ENCODE peak calls at places on chromosome 1, in ten cellular contexts. F is fibroblast of lung, E is endodermal cell, O is heart right ventricle, Q is thoracic aorta, Y is cardiac muscle cell, G is sigmoid colon, T is Peyer's patch, C is transverse colon, U is left ventricle myocardium inferior. S is an unnamed sample.

GRCh38 chr1:15411593-15412487 is 2.2 kb downstream of the EFHD2 start:
- DNase-seq in T (peak; percentile 87), G (no peak), E (peak; percentile 77), O (peak; percentile 54), Y (no peak), Q (no peak), U (peak; percentile 56), C (peak; percentile 66), F (no peak), S (no peak)

GRCh38 chr1:178581351-178581951 is 68.5 kb downstream of the TEX35 start:
- DNase-seq in U (no peak), Q (no peak), Y (no peak), E (peak; percentile 91), T (peak; percentile 87), G (no peak), O (no peak), C (peak; percentile 68), F (peak; percentile 5), S (no peak)

GRCh38 chr1:1847501-1848289 is 43.2 kb downstream of the GNB1 start:
- DNase-seq in C (peak; percentile 25), Y (no peak), G (no peak), Q (no peak), T (peak; percentile 44), E (no peak), F (no peak), O (no peak), U (no peak), S (peak; percentile 48)

GRCh38 chr1:223299553-223299952 is 64.4 kb downstream of the SUSD4 start:
- DNase-seq in Y (no peak), Q (no peak), T (no peak), F (no peak), O (no peak), G (no peak), C (no peak), E (no peak), U (no peak), S (no peak)

GRCh38 chr1:216045400-216045799 is 377.8 kb downstream of the USH2A start:
- DNase-seq in G (no peak), C (no peak), Q (no peak), O (no peak), F (peak; percentile 99), Y (no peak), U (no peak), T (no peak), E (no peak), S (no peak)

GRCh38 chr1:197783510-197783948 is 8.2 kb upstream of the DENND1B start:
- DNase-seq in T (no peak), F (peak; percentile 73), O (no peak), G (no peak), Q (no peak), Y (no peak), E (no peak), U (no peak), C (peak; percentile 35), S (no peak)

GRCh38 chr1:206633708-206634121 is 1.6 kb upstream of the DYRK3 start:
- DNase-seq in C (peak; percentile 11), O (no peak), E (peak; percentile 52), Q (peak; percentile 15), F (peak; percentile 92), T (no peak), G (peak; percentile 82), Y (no peak), U (no peak), S (no peak)

GRCh38 chr1:69982992-69983391 is 222.4 kb downstream of the LRRC40 start:
- DNase-seq in E (no peak), C (no peak), T (no peak), U (no peak), G (no peak), O (no peak), Y (no peak), Q (no peak), F (peak; percentile 64), S (no peak)

GRCh38 chr1:228004331-228004871 is 2.4 kb upstream of the WNT3A start:
- DNase-seq in O (peak; percentile 8), Q (no peak), U (no peak), F (no peak), C (no peak), Y (peak; percentile 47), T (no peak), E (peak; percentile 87), G (peak; percentile 50), S (no peak)

GRCh38 chr1:228007054-228007800 is 429 bp downstream of the WNT3A start:
- DNase-seq in O (peak; percentile 1), Y (peak; percentile 20), C (no peak), F (no peak), U (no peak), Q (no peak), E (peak; percentile 77), T (no peak), G (peak; percentile 57), S (no peak)

GRCh38 chr1:228004887-228005462 is 1.8 kb upstream of the WNT3A start:
- DNase-seq in F (no peak), Q (no peak), U (no peak), Y (no peak), T (no peak), O (peak; percentile 4), E (peak; percentile 77), C (no peak), G (peak; percentile 25), S (no peak)

GRCh38 chr1:228006793-228007053 is at the start of gene WNT3A:
- DNase-seq in U (no peak), T (no peak), Y (no peak), O (no peak), G (peak; percentile 21), F (no peak), C (no peak), Q (no peak), E (no peak), S (no peak)

GRCh38 chr1:228005511-228006033 is 1.2 kb upstream of the WNT3A start:
- DNase-seq in Q (no peak), T (peak; percentile 8), Y (no peak), G (peak; percentile 41), U (no peak), O (peak; percentile 6), C (no peak), F (no peak), E (no peak), S (no peak)
- H3K27me3 ChIP-seq in Q (peaks cover 17% of the 10 kb centered on the region), T (no peaks in the 10 kb centered on the region), Y (peaks cover 89% of the 10 kb centered on the region), G (peaks cover 62% of the 10 kb centered on the region), U (peaks cover 98% of the 10 kb centered on the region), O (peaks cover 81% of the 10 kb centered on the region), C (peaks cover 92% of the 10 kb centered on the region), F (peaks cover 37% of the 10 kb centered on the region), E (peaks cover 94% of the 10 kb centered on the region), S (peaks cover 41% of the 10 kb centered on the region)

DNA sequence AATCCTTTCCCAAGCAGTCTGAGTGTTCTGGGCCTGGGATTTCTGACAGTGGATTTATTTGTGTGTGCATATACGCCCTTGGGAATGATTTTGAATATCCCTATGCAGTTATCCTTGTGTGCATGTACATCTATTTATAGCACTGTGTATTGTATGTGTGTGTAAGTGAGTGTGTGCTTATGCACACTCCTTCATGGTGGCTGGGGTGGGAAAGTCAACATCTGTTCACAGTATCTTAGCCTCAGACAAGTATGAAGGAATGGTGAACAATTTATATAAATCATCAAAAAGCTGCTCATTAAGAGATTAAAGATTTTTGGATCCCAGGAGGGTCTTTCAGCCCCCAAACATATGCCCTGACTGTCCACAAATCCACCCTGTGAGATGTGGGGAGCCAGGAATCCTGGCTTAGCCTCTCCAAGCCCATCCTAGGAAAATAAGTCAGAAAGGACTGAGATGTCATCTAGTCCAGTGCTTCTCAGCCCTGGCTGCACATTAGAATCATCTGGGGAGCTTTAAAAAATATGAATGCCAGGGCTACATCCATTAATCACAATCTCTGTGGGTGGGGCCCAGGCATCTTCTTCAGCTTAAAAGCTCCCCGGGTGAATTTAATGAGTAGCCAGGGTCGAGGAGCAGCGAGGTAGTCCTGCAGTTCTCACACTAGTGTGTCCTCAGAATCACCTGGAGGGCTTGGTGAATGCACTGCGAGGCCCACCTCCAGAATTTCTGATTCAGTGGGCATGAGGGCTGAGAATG is 101.4 kb downstream of the PLXNA2 start:
- DNase-seq in G (no peak), U (no peak), E (no peak), T (no peak), Q (no peak), Y (no peak), C (no peak), O (no peak), F (no peak), S (peak; percentile 77)
- H3K27ac ChIP-seq in G (peak overlapping the region; percentile 85), U (no peak overlapping the region), E (no peak overlapping the region), T (no peak overlapping the region), Q (no peak overlapping the region), Y (no peak overlapping the region), C (peak overlapping the region; percentile 44), O (no peak overlapping the region), F (no peak overlapping the region), S (peak overlapping the region; percentile 93)

GRCh38 chr1:246691622-246692495 is 32.4 kb upstream of the SCCPDH start:
- DNase-seq in G (peak; percentile 64), C (no peak), E (peak; percentile 42), O (no peak), Q (no peak), U (no peak), F (peak; percentile 14), Y (no peak), T (no peak), S (no peak)

GRCh38 chr1:246687002-246687401 is 37.2 kb upstream of the SCCPDH start:
- DNase-seq in G (no peak), O (no peak), F (no peak), Y (peak; percentile 8), U (no peak), Q (no peak), C (no peak), T (no peak), E (peak; percentile 74), S (peak; percentile 55)

GRCh38 chr1:246690100-246690499 is 34.1 kb upstream of the SCCPDH start:
- DNase-seq in U (no peak), O (no peak), Y (no peak), E (no peak), T (no peak), G (no peak), Q (no peak), C (no peak), F (no peak), S (no peak)

GRCh38 chr1:246695136-246695535 is 29.1 kb upstream of the SCCPDH start:
- DNase-seq in Q (no peak), O (no peak), E (no peak), U (no peak), T (no peak), Y (no peak), G (no peak), C (no peak), F (no peak), S (no peak)

DNA sequence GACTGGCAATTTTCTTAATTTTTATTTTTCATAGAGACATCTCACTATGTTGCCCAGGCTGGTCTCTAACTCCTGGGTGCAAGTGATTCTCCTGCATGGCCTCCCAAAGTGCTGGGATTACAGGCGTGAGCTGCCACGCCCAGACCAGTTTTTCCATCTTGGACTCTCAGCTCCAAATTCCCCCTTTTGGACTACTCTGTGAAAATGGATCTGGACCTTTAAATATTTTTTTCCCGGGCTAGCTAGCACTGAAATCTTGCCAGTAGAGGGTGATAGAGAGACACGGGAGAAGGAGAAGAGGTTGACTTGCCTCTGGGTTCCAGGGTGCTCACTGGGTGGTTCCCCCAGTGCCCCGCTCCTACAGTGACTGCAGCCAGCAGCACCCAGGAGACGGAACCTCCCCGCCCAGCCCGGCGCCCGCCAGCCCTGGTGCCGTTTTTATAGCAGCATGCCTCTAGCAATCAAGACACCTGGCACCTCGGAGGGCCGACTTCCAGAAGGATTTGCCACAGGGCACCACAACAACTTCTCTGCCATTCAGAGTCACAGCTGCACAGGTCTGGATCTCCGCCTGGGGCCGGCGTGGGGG is 34.7 kb upstream of the SCCPDH start:
- DNase-seq in O (peak; percentile 54), U (peak; percentile 51), C (peak; percentile 84), Y (peak; percentile 73), E (peak; percentile 86), G (peak; percentile 84), T (peak; percentile 23), Q (no peak), F (peak; percentile 65), S (peak; percentile 74)
- H3K27me3 ChIP-seq in O (no peaks in the 10 kb centered on the region), U (no peaks in the 10 kb centered on the region), C (no peaks in the 10 kb centered on the region), Y (no peaks in the 10 kb centered on the region), E (no peaks in the 10 kb centered on the region), G (no peaks in the 10 kb centered on the region), T (no peaks in the 10 kb centered on the region), Q (no peaks in the 10 kb centered on the region), F (no peaks in the 10 kb centered on the region), S (no peaks in the 10 kb centered on the region)

DNA sequence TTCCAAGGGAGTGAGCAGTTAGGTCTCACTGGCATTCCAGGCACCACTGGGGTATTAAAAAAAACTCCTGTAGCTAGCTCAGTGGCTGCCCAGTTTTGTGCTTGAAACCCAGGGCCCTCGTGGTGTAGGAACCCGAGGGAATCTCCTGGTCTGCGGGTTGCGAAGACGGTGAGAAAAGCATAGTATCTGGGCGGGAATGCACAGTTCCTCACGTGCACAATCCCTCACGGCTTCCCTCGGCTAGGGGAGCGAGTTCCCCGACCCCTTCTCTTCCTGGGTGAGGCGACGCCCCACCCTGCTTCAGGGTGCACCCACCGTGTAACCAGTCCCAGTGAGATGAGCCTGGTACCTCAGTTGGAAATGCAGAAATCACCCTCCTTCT is 50.5 kb upstream of the PGBD5 start:
- DNase-seq in Y (no peak), Q (no peak), T (no peak), F (no peak), C (no peak), O (no peak), G (no peak), E (no peak), U (no peak), S (no peak)
- H3K27ac ChIP-seq in Y (no peak overlapping the region), Q (no peak overlapping the region), T (no peak overlapping the region), F (no peak overlapping the region), C (no peak overlapping the region), O (no peak overlapping the region), G (no peak overlapping the region), E (no peak overlapping the region), U (no peak overlapping the region), S (no peak overlapping the region)